ENCODE peak calls at places on chromosomes 12 and 14, in seven cellular contexts. R, F, A, X, T, D and I are unnamed samples. For H3K4me1, the result is how much of the 10 kb centered on the place peaks cover.

GRCh38 chr12:3313655-3314305 is 177.2 kb upstream of the PRMT8 start:
- DNase-seq in T (no peak), D (no peak), R (no peak), F (no peak), A (peak), X (peak), I (peak)

GRCh38 chr12:1429980-1430379 is 164.4 kb downstream of the FBXL14 start:
- DNase-seq in D (no peak), F (no peak), R (no peak), X (no peak), T (no peak), A (peak), I (no peak)

GRCh38 chr14:76784266-76784874 is 23.1 kb downstream of the VASH1 start:
- DNase-seq in X (no peak), D (no peak), A (no peak), R (no peak), T (no peak), F (no peak), I (peak)

GRCh38 chr12:96172981-96173380 is 21.2 kb upstream of the ELK3 start:
- DNase-seq in T (no peak), A (no peak), R (no peak), X (no peak), D (no peak), F (no peak), I (no peak)

GRCh38 chr14:61116369-61116768 is 135.3 kb downstream of the SLC38A6 start:
- DNase-seq in R (no peak), D (no peak), T (no peak), F (no peak), A (no peak), X (no peak), I (no peak)

GRCh38 chr12:54279632-54280400 is at the start of gene CBX5:
- DNase-seq in T (peak), X (peak), D (peak), F (peak), R (peak), A (peak), I (peak)

GRCh38 chr12:84969226-84969625 is 56.6 kb upstream of the SLC6A15 start:
- DNase-seq in F (no peak), X (no peak), R (no peak), T (no peak), D (no peak), A (no peak), I (no peak)

GRCh38 chr12:127273621-127274020 is 993.3 kb upstream of the TMEM132C start:
- DNase-seq in T (no peak), X (no peak), A (peak), R (no peak), D (no peak), F (no peak), I (no peak)

GRCh38 chr12:113949321-113950305 is 16.5 kb downstream of the RBM19 start:
- DNase-seq in F (no peak), T (no peak), A (no peak), D (no peak), R (no peak), X (no peak), I (no peak)

DNA sequence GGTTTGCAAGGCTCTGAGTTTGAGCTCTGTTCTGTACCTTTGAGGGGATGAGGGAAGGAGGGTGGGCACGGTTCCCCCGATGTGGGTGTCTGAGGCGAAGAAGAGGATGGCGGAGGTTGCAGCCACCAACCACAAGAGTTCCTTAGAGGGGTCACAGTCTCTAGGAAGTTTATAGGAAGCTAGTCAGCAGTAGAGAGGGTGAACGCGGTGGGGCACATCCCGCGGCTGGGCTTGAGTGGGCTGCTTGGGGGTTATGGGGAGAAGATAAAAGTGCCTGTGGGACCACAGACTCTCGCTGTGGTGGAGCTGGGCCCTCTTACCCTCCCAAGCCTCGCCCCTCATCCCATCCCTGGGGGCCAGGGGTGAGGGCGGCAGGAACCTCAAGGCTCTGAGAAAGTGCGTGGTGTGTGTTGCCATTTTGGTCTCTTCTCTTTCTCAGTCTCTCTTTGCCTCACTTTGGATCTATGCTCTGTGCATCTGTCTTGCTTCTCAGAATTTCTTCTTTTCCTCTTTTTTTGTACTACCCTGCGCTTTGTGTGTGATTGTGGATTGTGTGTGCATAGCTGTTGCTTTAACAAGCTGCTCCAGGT is 2.7 kb downstream of the CD4 start:
- DNase-seq in X (no peak), T (no peak), R (no peak), F (no peak), D (no peak), A (no peak), I (no peak)
- H3K4me3 ChIP-seq in X (no peak), T (no peak), R (no peak), F (peak), D (no peak), A (no peak), I (no peak)

DNA sequence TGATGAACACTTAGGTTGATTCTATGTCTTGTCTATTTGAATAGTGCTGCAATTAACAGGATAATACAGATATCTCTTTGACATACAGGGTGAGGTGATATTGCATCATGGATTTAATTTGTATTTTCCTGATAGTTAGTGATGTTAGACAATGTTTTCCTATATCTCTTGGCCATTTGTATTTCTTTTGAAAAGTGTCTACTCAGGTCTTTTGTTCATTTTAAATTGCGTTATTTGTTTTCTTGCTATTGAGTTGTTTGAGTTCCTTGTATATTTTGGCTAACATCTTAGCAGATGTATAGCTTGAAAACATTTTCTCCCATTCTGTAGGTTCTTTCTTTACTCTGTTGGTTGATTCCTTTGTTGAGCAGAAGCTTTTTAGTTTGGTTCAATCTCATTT is 460.6 kb downstream of the CCDC91 start:
- DNase-seq in D (no peak), R (no peak), A (no peak), T (no peak), F (no peak), X (no peak), I (no peak)
- H3K4me1 ChIP-seq in D (under half), R (under half), A (under half), T (under half), F (under half), X (under half), I (under half)

GRCh38 chr12:49794021-49794420 is 34.2 kb downstream of the NCKAP5L start:
- DNase-seq in T (no peak), X (peak), D (no peak), A (no peak), R (no peak), F (no peak), I (no peak)
- TF ChIP-seq POLR2A in T (no peak), X (no peak), D (no peak), A (no peak), R (no peak), F (no peak), I (no peak)

DNA sequence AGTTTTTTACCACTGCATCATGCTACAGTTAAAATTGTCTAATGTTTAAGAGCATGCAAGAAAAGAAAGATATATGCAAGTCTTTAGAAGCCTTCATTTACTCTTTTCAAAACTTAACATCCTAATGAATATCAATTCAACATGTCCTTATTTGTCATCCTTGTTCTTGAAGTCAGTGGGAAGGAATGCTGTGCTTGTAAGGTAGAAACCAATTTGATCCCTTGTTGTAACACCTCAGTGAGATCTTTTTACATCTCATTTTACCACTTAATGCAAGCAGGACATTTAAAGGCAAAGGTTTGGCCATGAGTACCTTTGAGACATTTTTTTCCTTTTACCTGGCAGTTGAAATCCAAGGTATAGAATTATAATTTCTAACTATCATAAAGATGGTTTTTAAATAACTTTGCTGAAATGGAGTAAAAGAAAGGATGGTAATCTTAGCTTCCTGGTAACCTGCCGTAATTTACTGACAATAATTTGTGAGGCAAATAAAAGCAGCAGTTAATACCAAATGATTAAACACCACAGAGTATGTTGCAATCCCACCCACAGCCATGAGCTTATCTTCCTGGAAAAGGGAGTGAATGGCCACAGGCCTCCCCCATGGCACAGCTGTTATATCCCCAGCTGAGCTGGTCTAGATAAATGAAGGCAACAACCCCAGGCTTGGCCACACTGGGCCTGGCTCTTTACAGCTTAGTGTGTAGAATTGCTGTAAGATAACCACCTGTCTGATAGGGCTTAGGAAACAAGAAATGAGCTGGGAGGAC is 33.2 kb upstream of the STRN3 start:
- DNase-seq in D (peak), R (peak), X (peak), F (peak), A (peak), T (no peak), I (peak)
- H3K4me3 ChIP-seq in D (no peak), R (no peak), X (no peak), F (no peak), A (no peak), T (no peak), I (no peak)